ENCODE peak calls at places on chromosomes 11 and 22, in four cellular contexts. E is PC-9; C is thoracic aorta; T is naive thymus-derived CD4-positive, alpha-beta T cell. A is an unnamed sample.

GRCh38 chr11:70493891-70494290 is 95.6 kb downstream of the CTTN start:
- DNase-seq in C (no peak), E (no peak), T (no peak), A (no peak)

GRCh38 chr11:59173080-59173963 is 1.4 kb downstream of the DTX4 start:
- DNase-seq in E (peak; percentile 45), C (no peak), T (no peak), A (no peak)

GRCh38 chr11:14036495-14036894 is 74.0 kb downstream of the SPON1 start:
- DNase-seq in T (no peak), E (no peak), C (no peak), A (no peak)

GRCh38 chr11:59510917-59511589 is at the start of gene OR4D9:
- DNase-seq in T (peak; percentile 31), C (no peak), E (no peak), A (no peak)

GRCh38 chr22:50720301-50720845 is 17.6 kb upstream of the ACR start:
- DNase-seq in C (no peak), T (no peak), E (no peak), A (no peak)

GRCh38 chr11:79121351-79121750 is 319.5 kb downstream of the TENM4 start:
- DNase-seq in C (no peak), T (no peak), E (no peak), A (no peak)

GRCh38 chr22:47053865-47054185 is 291.4 kb downstream of the TBC1D22A start:
- DNase-seq in C (no peak), E (no peak), T (no peak), A (no peak)

GRCh38 chr11:133133053-133133452 is 399.2 kb downstream of the OPCML start:
- DNase-seq in C (no peak), E (no peak), T (no peak), A (no peak)

GRCh38 chr11:10856689-10857603 is 907 bp downstream of the ZBED5 start:
- DNase-seq in C (no peak), T (peak; percentile 34), E (no peak), A (no peak)

GRCh38 chr11:39786281-39786680 is 1673.2 kb downstream of the LRRC4C start:
- DNase-seq in E (no peak), C (no peak), T (no peak), A (no peak)

GRCh38 chr11:67463680-67464410 is 5.2 kb downstream of the TMEM134 start:
- DNase-seq in T (no peak), E (peak; percentile 88), C (no peak), A (no peak)

GRCh38 chr11:37352485-37352884 is 754.4 kb upstream of the RAG2 start:
- DNase-seq in E (no peak), T (no peak), C (no peak), A (no peak)

GRCh38 chr11:2088746-2089535 is 50.2 kb downstream of the IGF2 start:
- DNase-seq in T (no peak), C (no peak), E (no peak), A (no peak)

GRCh38 chr22:35538801-35539321 is 1.8 kb upstream of the RASD2 start:
- DNase-seq in T (no peak), C (no peak), E (no peak), A (no peak)

GRCh38 chr11:130206141-130206540 is 46.6 kb downstream of the ST14 start:
- DNase-seq in T (no peak), E (no peak), C (no peak), A (no peak)

GRCh38 chr22:28935713-28936112 is 52.3 kb downstream of the ZNRF3 start:
- DNase-seq in T (no peak), E (no peak), C (no peak), A (no peak)

DNA sequence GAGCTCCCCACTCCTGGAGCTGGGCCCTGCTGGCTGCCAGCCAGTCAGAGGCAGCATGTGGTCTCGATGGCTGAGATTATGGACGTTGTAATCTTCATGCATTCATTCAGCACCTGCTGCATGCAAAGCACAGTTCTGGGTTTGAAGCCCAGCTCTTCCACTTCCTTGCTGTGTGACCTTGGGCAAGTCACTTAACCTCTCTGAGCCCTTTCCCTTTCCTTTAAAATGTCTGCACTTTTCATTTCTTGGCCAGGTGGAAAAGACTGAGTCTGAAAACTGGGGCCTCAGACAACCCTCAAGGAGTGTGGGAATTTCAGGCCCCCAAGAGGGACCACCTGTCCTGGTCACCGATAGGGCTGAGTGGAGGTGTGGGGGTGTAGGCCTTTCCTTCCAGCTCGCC is 24.6 kb upstream of the MYEOV start:
- DNase-seq in T (no peak), C (no peak), E (no peak), A (no peak)
- H3K4me3 ChIP-seq in T (no peak overlapping the region), C (no peak overlapping the region), E (no peak overlapping the region), A (no peak overlapping the region)

GRCh38 chr11:68978931-68979591 is 1.7 kb downstream of the MRGPRD start:
- DNase-seq in T (no peak), E (no peak), C (no peak), A (no peak)
- H3K4me1 ChIP-seq in T (no peaks in the 10 kb centered on the region), E (no peaks in the 10 kb centered on the region), C (peaks cover 27% of the 10 kb centered on the region), A (no peaks in the 10 kb centered on the region)

GRCh38 chr22:24302591-24302990 is 32.0 kb downstream of the SPECC1L start:
- DNase-seq in T (no peak), C (no peak), E (peak; percentile 60), A (no peak)

GRCh38 chr22:24305260-24305692 is 34.6 kb downstream of the SPECC1L start:
- DNase-seq in T (peak; percentile 26), C (no peak), E (no peak), A (no peak)

GRCh38 chr22:24304067-24304675 is 33.5 kb downstream of the SPECC1L start:
- DNase-seq in C (no peak), T (no peak), E (peak; percentile 43), A (no peak)

DNA sequence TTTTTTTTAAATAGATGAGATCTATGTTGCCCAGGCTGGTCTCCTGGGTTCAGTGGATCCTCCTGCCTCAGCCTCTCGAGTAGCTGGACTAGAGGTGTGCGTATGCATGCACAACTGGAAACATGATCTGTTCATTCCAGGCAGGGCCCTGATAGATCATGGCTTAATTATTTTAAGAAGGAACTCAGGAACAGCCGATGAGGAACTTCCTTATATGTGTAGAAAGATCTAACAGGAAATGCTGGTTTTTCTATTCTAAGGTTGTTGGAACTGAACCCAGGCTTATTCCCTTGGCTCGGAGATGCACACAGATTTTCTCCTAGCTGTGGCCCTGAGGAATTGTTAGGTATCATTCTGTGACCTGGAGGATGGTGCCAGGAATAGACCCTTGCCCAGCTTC is 32.4 kb downstream of the SPECC1L start:
- DNase-seq in C (no peak), E (peak; percentile 95), T (no peak), A (no peak)
- H3K4me3 ChIP-seq in C (peak overlapping the region; percentile 6), E (peak overlapping the region; percentile 4), T (no peak overlapping the region), A (no peak overlapping the region)

DNA sequence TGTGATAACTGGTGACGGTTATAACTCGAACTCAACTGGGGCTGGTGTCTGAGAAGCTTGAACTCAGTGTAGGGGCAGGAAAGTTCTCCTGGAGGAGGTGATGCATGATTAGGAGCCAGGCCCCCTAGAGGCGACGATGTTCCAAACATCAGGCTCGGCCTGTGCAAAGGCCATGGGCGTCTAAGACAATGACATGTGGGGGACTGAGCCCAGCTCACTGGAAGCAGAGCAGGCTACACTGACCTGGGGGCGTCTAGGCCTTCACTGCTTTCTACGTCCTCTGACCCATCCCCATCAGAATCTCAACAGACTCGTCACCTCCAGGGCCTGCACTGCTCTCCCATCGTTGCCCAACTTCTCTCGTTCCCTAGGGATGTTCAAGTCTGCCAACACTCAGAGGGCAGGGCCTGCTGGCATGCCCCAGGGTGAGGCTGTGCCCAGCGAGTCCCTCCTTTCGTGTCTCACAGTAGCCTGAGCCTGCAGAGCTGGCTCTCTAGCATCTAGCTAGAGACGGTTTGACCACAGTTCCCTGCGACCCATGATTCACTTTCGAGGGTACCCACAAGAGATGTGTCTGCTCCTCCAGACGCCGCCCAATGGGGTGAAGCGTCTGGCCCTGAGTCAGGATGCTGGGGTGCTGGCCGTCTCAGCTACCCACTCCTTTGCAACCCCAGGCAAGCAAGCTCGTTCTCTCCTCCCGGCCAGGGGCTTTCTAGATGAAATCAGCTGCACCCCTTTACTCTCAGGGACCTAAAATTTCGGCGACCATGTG is 1.1 kb upstream of the ATG16L2 start:
- DNase-seq in T (peak; percentile 37), E (peak; percentile 70), C (no peak), A (no peak)
- H3K4me1 ChIP-seq in T (peaks cover 23% of the 10 kb centered on the region), E (peaks cover 43% of the 10 kb centered on the region), C (peaks cover 40% of the 10 kb centered on the region), A (peaks cover 23% of the 10 kb centered on the region)

GRCh38 chr11:28107726-28108618 is at the start of the genes KIF18A and METTL15:
- DNase-seq in T (peak; percentile 95), E (peak; percentile 97), C (peak; percentile 98), A (peak; percentile 87)

GRCh38 chr11:28104984-28105383 is 3.0 kb downstream of the KIF18A start:
- DNase-seq in C (no peak), E (no peak), T (no peak), A (no peak)

GRCh38 chr11:28105869-28106268 is 2.1 kb downstream of the KIF18A start:
- DNase-seq in T (no peak), C (no peak), E (no peak), A (no peak)

GRCh38 chr11:28107331-28107725 is 628 bp downstream of the KIF18A start:
- DNase-seq in E (no peak), C (no peak), T (peak; percentile 32), A (no peak)

DNA sequence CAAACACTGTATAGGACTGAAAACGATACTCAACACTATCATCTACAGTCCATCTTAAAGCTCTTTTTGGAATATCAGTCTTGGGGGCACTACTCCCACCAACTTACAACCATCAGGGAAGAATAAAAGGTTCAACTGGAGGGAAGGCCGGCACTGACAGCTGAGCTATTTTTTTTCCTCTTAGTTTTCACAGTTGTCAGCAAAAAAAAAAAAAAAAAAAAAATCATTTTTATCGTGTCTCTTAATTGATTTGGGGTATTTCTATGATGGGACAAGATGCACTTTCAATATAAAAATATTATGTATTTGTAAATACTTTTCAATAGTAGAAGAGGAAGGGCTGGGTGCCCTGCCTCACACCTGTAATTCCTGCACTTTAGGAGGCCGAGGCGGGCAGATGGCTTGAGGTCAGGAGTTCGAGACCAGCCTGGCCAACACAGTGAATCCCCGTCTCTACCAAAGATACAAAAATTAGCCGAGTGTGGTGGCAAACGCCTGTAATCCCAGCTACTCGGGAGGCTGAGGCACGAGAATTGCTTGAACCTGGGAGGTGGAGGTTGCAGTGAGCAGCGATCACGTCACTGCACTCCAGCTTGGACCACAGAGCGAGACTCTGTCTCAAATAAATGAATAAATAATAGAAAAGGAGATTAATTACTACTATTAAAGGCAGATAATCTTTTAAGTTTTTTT is 1.5 kb downstream of the KIF18A start:
- DNase-seq in C (no peak), T (no peak), E (no peak), A (no peak)
- H3K4me3 ChIP-seq in C (no peak overlapping the region), T (no peak overlapping the region), E (peak overlapping the region; percentile 93), A (no peak overlapping the region)

GRCh38 chr11:11967669-11968510 is 40.5 kb downstream of the DKK3 start:
- DNase-seq in E (no peak), T (no peak), C (no peak), A (no peak)
- H3K4me1 ChIP-seq in E (no peaks in the 10 kb centered on the region), T (no peaks in the 10 kb centered on the region), C (peaks cover 49% of the 10 kb centered on the region), A (no peaks in the 10 kb centered on the region)